ENCODE peak calls at places on chromosomes 5 and 9, in four cellular contexts. One of them, this sample, is unnamed.

GRCh38 chr9:124032247-124032646 is 20.7 kb downstream of the LHX2 start:
- DNase-seq in G401: no peak
- DNase-seq in KBM-7: no peak
- DNase-seq in ELF-1: peak; percentile 56
- DNase-seq in this sample: peak; percentile 55

GRCh38 chr5:761854-762685 is 22.5 kb downstream of the ZDHHC11B start:
- DNase-seq in ELF-1: peak; percentile 3
- DNase-seq in G401: peak; percentile 78
- DNase-seq in KBM-7: no peak
- DNase-seq in this sample: peak; percentile 22

GRCh38 chr9:126456802-126457547 is 130.3 kb downstream of the MVB12B start:
- DNase-seq in ELF-1: no peak
- DNase-seq in KBM-7: no peak
- DNase-seq in G401: no peak
- DNase-seq in this sample: no peak

GRCh38 chr5:146797683-146798082 is 80.9 kb downstream of the PPP2R2B start:
- DNase-seq in KBM-7: no peak
- DNase-seq in ELF-1: no peak
- DNase-seq in G401: no peak
- DNase-seq in this sample: no peak

GRCh38 chr5:43007246-43007910 is 32.7 kb downstream of the ANXA2R start:
- DNase-seq in ELF-1: peak; percentile 87
- DNase-seq in G401: no peak
- DNase-seq in KBM-7: peak; percentile 96
- DNase-seq in this sample: peak; percentile 74

GRCh38 chr9:97752274-97752673 is 55.1 kb upstream of the XPA start:
- DNase-seq in G401: no peak
- DNase-seq in ELF-1: no peak
- DNase-seq in KBM-7: no peak
- DNase-seq in this sample: no peak

GRCh38 chr5:111932628-111933027 is 175.6 kb upstream of the NREP start:
- DNase-seq in KBM-7: no peak
- DNase-seq in G401: peak; percentile 49
- DNase-seq in ELF-1: peak; percentile 4
- DNase-seq in this sample: no peak

GRCh38 chr5:1110260-1110929 is 1.5 kb downstream of the SLC12A7 start:
- DNase-seq in ELF-1: no peak
- DNase-seq in KBM-7: no peak
- DNase-seq in G401: no peak
- DNase-seq in this sample: no peak

GRCh38 chr5:129382921-129383672 is 77.0 kb upstream of the ADAMTS19 start:
- DNase-seq in G401: no peak
- DNase-seq in ELF-1: no peak
- DNase-seq in KBM-7: no peak
- DNase-seq in this sample: no peak

GRCh38 chr5:5304361-5305035 is 118.0 kb upstream of the ICE1 start:
- DNase-seq in G401: no peak
- DNase-seq in KBM-7: peak; percentile 7
- DNase-seq in ELF-1: no peak
- DNase-seq in this sample: no peak

GRCh38 chr5:87069974-87070608 is 197.6 kb upstream of the RASA1 start:
- DNase-seq in G401: peak; percentile 18
- DNase-seq in KBM-7: peak; percentile 38
- DNase-seq in ELF-1: no peak
- DNase-seq in this sample: peak; percentile 12

GRCh38 chr9:109497193-109498165 is 628 bp downstream of the PTPN3 start:
- DNase-seq in KBM-7: no peak
- DNase-seq in G401: no peak
- DNase-seq in ELF-1: no peak
- DNase-seq in this sample: peak; percentile 73

GRCh38 chr5:19547640-19548039 is 440.4 kb downstream of the CDH18 start:
- DNase-seq in G401: no peak
- DNase-seq in KBM-7: no peak
- DNase-seq in ELF-1: no peak
- DNase-seq in this sample: no peak

GRCh38 chr5:151750121-151750520 is 8.3 kb downstream of the ATOX1 start:
- DNase-seq in KBM-7: no peak
- DNase-seq in ELF-1: no peak
- DNase-seq in G401: no peak
- DNase-seq in this sample: no peak

GRCh38 chr5:96661101-96661840 is 905 bp upstream of the CAST start:
- DNase-seq in G401: peak; percentile 47
- DNase-seq in KBM-7: peak; percentile 81
- DNase-seq in ELF-1: peak; percentile 43
- DNase-seq in this sample: peak; percentile 29

GRCh38 chr5:39702928-39703327 is 278.1 kb upstream of the DAB2 start:
- DNase-seq in ELF-1: no peak
- DNase-seq in KBM-7: no peak
- DNase-seq in G401: no peak
- DNase-seq in this sample: no peak

GRCh38 chr5:74477082-74477453 is 163.5 kb downstream of the ENC1 start:
- DNase-seq in KBM-7: no peak
- DNase-seq in ELF-1: no peak
- DNase-seq in G401: no peak
- DNase-seq in this sample: no peak

GRCh38 chr9:36144322-36145206 is 8.0 kb downstream of the GLIPR2 start:
- DNase-seq in ELF-1: no peak
- DNase-seq in G401: no peak
- DNase-seq in KBM-7: no peak
- DNase-seq in this sample: no peak

GRCh38 chr5:113163328-113163727 is 186.7 kb downstream of the DCP2 start:
- DNase-seq in G401: no peak
- DNase-seq in ELF-1: no peak
- DNase-seq in KBM-7: no peak
- DNase-seq in this sample: no peak

GRCh38 chr9:112917027-112917986 is 26.6 kb upstream of the SLC46A2 start:
- DNase-seq in KBM-7: no peak
- DNase-seq in ELF-1: no peak
- DNase-seq in G401: no peak
- DNase-seq in this sample: no peak

GRCh38 chr5:138035605-138036537 is 3.0 kb upstream of the FAM13B start:
- DNase-seq in G401: peak; percentile 94
- DNase-seq in KBM-7: peak; percentile 90
- DNase-seq in ELF-1: peak; percentile 81
- DNase-seq in this sample: peak; percentile 60

This sample was measured in iPS-NIHi11.